ENCODE peak calls at places on chromosomes 13 and 19, in seven cellular contexts. K, T, H, Z, M, X and B are unnamed samples.

GRCh38 chr19:1837625-1838105 is 10.6 kb downstream of the REXO1 start:
- DNase-seq in K (no peak), T (no peak), H (peak), Z (no peak), M (peak), X (peak), B (peak)

GRCh38 chr13:79492313-79492798 is 11.4 kb downstream of the NDFIP2 start:
- DNase-seq in K (peak), T (no peak), H (no peak), Z (no peak), M (no peak), X (no peak), B (no peak)

GRCh38 chr19:49875801-49876421 is 1.2 kb downstream of the AKT1S1 start:
- DNase-seq in K (peak), T (no peak), H (no peak), Z (peak), M (peak), X (peak), B (peak)

GRCh38 chr13:33789757-33790156 is 28.2 kb upstream of the RFC3 start:
- DNase-seq in K (no peak), T (no peak), H (no peak), Z (no peak), M (no peak), X (no peak), B (no peak)

GRCh38 chr13:110193491-110193890 is 113.5 kb downstream of the COL4A1 start:
- DNase-seq in K (no peak), T (no peak), H (no peak), Z (no peak), M (no peak), X (no peak), B (no peak)

GRCh38 chr13:32669030-32669646 is 82.9 kb downstream of the PDS5B start:
- DNase-seq in K (peak), T (no peak), H (no peak), Z (peak), M (peak), X (no peak), B (no peak)

GRCh38 chr13:72555601-72556000 is 171.8 kb downstream of the MZT1 start:
- DNase-seq in K (no peak), T (no peak), H (no peak), Z (no peak), M (no peak), X (no peak), B (no peak)

GRCh38 chr19:43596842-43597461 is 557 bp downstream of the ZNF576 start:
- DNase-seq in K (no peak), T (no peak), H (no peak), Z (no peak), M (no peak), X (no peak), B (no peak)

GRCh38 chr13:110242615-110243014 is 64.3 kb downstream of the COL4A1 start:
- DNase-seq in K (no peak), T (no peak), H (no peak), Z (no peak), M (peak), X (no peak), B (no peak)

GRCh38 chr19:6837525-6837924 is 49.9 kb upstream of the ADGRE1 start:
- DNase-seq in K (no peak), T (no peak), H (no peak), Z (no peak), M (no peak), X (no peak), B (no peak)

GRCh38 chr19:14361824-14362223 is 19.4 kb upstream of the ADGRE5 start:
- DNase-seq in K (no peak), T (no peak), H (no peak), Z (no peak), M (no peak), X (no peak), B (no peak)

GRCh38 chr19:48724796-48725753 is 5.5 kb upstream of the MAMSTR start:
- DNase-seq in K (peak), T (no peak), H (no peak), Z (peak), M (peak), X (no peak), B (no peak)

GRCh38 chr19:7925171-7925837 is 631 bp downstream of the CTXN1 start:
- DNase-seq in K (peak), T (peak), H (peak), Z (peak), M (peak), X (peak), B (peak)

GRCh38 chr13:110047511-110047910 is 259.4 kb downstream of the COL4A1 start:
- DNase-seq in K (peak), T (no peak), H (no peak), Z (no peak), M (peak), X (no peak), B (no peak)

GRCh38 chr19:41707871-41708371 is 505 bp upstream of the CEACAM5 start:
- DNase-seq in K (no peak), T (no peak), H (no peak), Z (no peak), M (no peak), X (no peak), B (no peak)

GRCh38 chr19:54906819-54907218 is 871 bp downstream of the NCR1 start:
- DNase-seq in K (no peak), T (no peak), H (no peak), Z (no peak), M (no peak), X (no peak), B (no peak)

GRCh38 chr19:9597027-9597426 is 12.7 kb upstream of the ZNF121 start:
- DNase-seq in K (peak), T (no peak), H (no peak), Z (peak), M (no peak), X (no peak), B (no peak)

GRCh38 chr19:29674374-29675119 is 9.3 kb downstream of the PLEKHF1 start:
- DNase-seq in K (no peak), T (peak), H (no peak), Z (no peak), M (no peak), X (no peak), B (no peak)

GRCh38 chr13:41050041-41050440 is 11.3 kb upstream of the WBP4 start:
- DNase-seq in K (no peak), T (no peak), H (no peak), Z (no peak), M (no peak), X (no peak), B (no peak)

GRCh38 chr19:50258918-50259372 is 55.5 kb downstream of the MYH14 start:
- DNase-seq in K (no peak), T (no peak), H (no peak), Z (no peak), M (no peak), X (peak), B (no peak)

GRCh38 chr19:46017874-46018675 is 4.8 kb downstream of the PGLYRP1 start:
- DNase-seq in K (no peak), T (no peak), H (no peak), Z (no peak), M (no peak), X (no peak), B (no peak)

GRCh38 chr13:85896516-85897450 is 97.6 kb upstream of the SLITRK6 start:
- DNase-seq in K (no peak), T (no peak), H (no peak), Z (peak), M (no peak), X (no peak), B (no peak)

GRCh38 chr13:100347941-100348340 is 240.6 kb downstream of the GGACT start:
- DNase-seq in K (peak), T (no peak), H (no peak), Z (no peak), M (no peak), X (no peak), B (no peak)

GRCh38 chr19:2149980-2150793 is 1.2 kb downstream of the AP3D1 start:
- DNase-seq in K (no peak), T (no peak), H (no peak), Z (no peak), M (peak), X (no peak), B (no peak)

GRCh38 chr19:46766569-46767317 is 20.5 kb upstream of the STRN4 start:
- DNase-seq in K (no peak), T (no peak), H (peak), Z (peak), M (peak), X (peak), B (peak)

GRCh38 chr13:76792680-76793334 is 93.4 kb downstream of the KCTD12 start:
- DNase-seq in K (peak), T (no peak), H (no peak), Z (no peak), M (no peak), X (no peak), B (no peak)

GRCh38 chr19:28531979-28532378 is 681.0 kb downstream of the UQCRFS1 start:
- DNase-seq in K (no peak), T (no peak), H (no peak), Z (no peak), M (no peak), X (no peak), B (no peak)

GRCh38 chr13:67372868-67373464 is 142.8 kb upstream of the PCDH9 start:
- DNase-seq in K (no peak), T (no peak), H (no peak), Z (no peak), M (no peak), X (no peak), B (no peak)

GRCh38 chr19:39795001-39795400 is 16.3 kb downstream of the LEUTX start:
- DNase-seq in K (no peak), T (no peak), H (no peak), Z (no peak), M (no peak), X (no peak), B (no peak)

GRCh38 chr13:65600702-65601101 is 1629.4 kb downstream of the PCDH9 start:
- DNase-seq in K (no peak), T (no peak), H (no peak), Z (no peak), M (no peak), X (no peak), B (no peak)

GRCh38 chr13:106484755-106485193 is 50.7 kb downstream of the EFNB2 start:
- DNase-seq in K (no peak), T (no peak), H (no peak), Z (no peak), M (no peak), X (no peak), B (no peak)

GRCh38 chr13:112603641-112604220 is 15.8 kb upstream of the TUBGCP3 start:
- DNase-seq in K (peak), T (no peak), H (no peak), Z (no peak), M (no peak), X (no peak), B (no peak)

GRCh38 chr19:48873476-48874308 is 1.5 kb downstream of the PPP1R15A start:
- DNase-seq in K (no peak), T (no peak), H (no peak), Z (peak), M (no peak), X (no peak), B (no peak)

GRCh38 chr13:51249767-51250741 is 27.9 kb downstream of the FAM124A start:
- DNase-seq in K (no peak), T (no peak), H (no peak), Z (peak), M (no peak), X (no peak), B (no peak)

GRCh38 chr19:21603431-21604153 is 98.2 kb downstream of the ZNF429 start:
- DNase-seq in K (no peak), T (no peak), H (no peak), Z (no peak), M (no peak), X (no peak), B (no peak)